ENCODE peak calls at places on chromosomes 11 and 22, in five cellular contexts. R, W, X, T and L are unnamed samples.

GRCh38 chr22:42644422-42645340 is 4.3 kb upstream of the ATP5MGL start:
- DNase-seq in W (no peak), X (peak; percentile 36), T (no peak), R (no peak), L (peak; percentile 91)

GRCh38 chr22:22666307-22667091 is 22.1 kb downstream of the GGTLC2 start:
- DNase-seq in T (peak; percentile 63), W (no peak), R (no peak), X (no peak), L (no peak)

GRCh38 chr11:131819845-131820244 is 449.4 kb downstream of the NTM start:
- DNase-seq in T (no peak), R (no peak), W (no peak), X (no peak), L (no peak)

GRCh38 chr11:69161117-69161407 is 5.3 kb downstream of the SMIM38 start:
- DNase-seq in R (no peak), X (no peak), W (no peak), T (no peak), L (no peak)

GRCh38 chr11:118928108-118928869 is 2.6 kb upstream of the BCL9L start:
- DNase-seq in T (peak; percentile 94), W (no peak), X (peak; percentile 92), R (peak; percentile 96), L (peak; percentile 92)

GRCh38 chr11:112025682-112026081 is 474 bp downstream of the DLAT start:
- DNase-seq in W (no peak), T (no peak), R (no peak), X (peak; percentile 35), L (no peak)

GRCh38 chr11:110032957-110033570 is 60.1 kb upstream of the ZC3H12C start:
- DNase-seq in T (no peak), W (no peak), X (no peak), R (no peak), L (no peak)

GRCh38 chr11:64101461-64101860 is 64.5 kb downstream of the MACROD1 start:
- DNase-seq in T (no peak), R (no peak), X (no peak), W (no peak), L (peak; percentile 29)

GRCh38 chr22:34992672-34993071 is 73.3 kb upstream of the ISX start:
- DNase-seq in R (no peak), T (no peak), W (no peak), X (peak; percentile 13), L (no peak)

GRCh38 chr11:346529-346928 is 22.8 kb upstream of the B4GALNT4 start:
- DNase-seq in W (no peak), T (no peak), R (no peak), X (no peak), L (no peak)

GRCh38 chr11:122983438-122984185 is 2.0 kb upstream of the BSX start:
- DNase-seq in T (no peak), X (no peak), W (no peak), R (no peak), L (no peak)

GRCh38 chr11:2926611-2927492 is 2.4 kb downstream of the PHLDA2 start:
- DNase-seq in R (no peak), X (no peak), T (no peak), W (no peak), L (peak; percentile 30)

GRCh38 chr11:109421981-109422590 is at the start of gene C11orf87:
- DNase-seq in W (no peak), T (no peak), X (peak; percentile 35), R (no peak), L (peak; percentile 28)

GRCh38 chr11:17986007-17986710 is 26.7 kb downstream of the SERGEF start:
- DNase-seq in W (no peak), R (no peak), T (no peak), X (peak; percentile 83), L (peak; percentile 80)

GRCh38 chr11:13291794-13292193 is 14.2 kb downstream of the BMAL1 start:
- DNase-seq in R (no peak), T (no peak), X (no peak), W (no peak), L (no peak)

GRCh38 chr11:128582496-128583366 is 4.6 kb downstream of the ETS1 start:
- DNase-seq in X (peak; percentile 98), R (no peak), W (peak; percentile 43), T (no peak), L (no peak)

GRCh38 chr22:36461665-36462474 is 19.6 kb downstream of the TXN2 start:
- DNase-seq in X (peak; percentile 97), W (no peak), T (no peak), R (no peak), L (no peak)

GRCh38 chr11:78192223-78192719 is 3.6 kb downstream of the USP35 start:
- DNase-seq in R (no peak), W (no peak), X (no peak), T (peak; percentile 70), L (peak; percentile 26)

GRCh38 chr11:41118521-41118920 is 340.9 kb downstream of the LRRC4C start:
- DNase-seq in W (no peak), T (no peak), X (no peak), R (no peak), L (no peak)

DNA sequence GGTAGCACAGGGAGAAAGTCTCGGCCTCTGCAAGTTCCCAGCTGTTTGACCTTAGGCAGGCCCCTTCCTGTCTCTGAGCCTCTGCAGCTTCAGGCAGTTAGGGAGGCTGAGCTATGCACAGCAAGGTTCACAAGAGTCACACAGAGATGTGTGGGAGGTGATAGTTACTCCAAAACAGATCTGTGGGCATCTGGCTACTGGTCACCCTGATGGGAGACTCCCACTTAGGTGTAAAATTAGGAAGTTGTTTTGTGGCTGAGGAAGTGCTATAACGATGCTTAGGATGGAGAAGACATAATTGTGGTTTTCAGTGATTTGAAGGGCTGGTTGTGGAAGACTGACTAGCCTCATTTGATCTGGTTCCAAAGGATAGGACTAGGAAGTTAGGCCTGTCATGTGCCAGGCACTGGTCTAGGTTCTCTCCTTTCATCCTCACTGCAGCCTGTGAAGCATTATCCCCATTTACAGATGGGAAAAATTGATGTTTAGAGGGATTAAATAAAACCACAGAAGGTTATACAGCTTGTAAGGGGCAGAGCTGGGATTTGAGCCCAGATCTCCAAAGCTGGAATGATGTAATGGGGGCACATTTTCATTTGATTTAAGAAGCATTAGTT is 13.5 kb downstream of the ACO2 start:
- DNase-seq in T (no peak), X (peak; percentile 62), W (no peak), R (no peak), L (no peak)
- H3K27ac ChIP-seq in T (peak overlapping the region; percentile 11), X (peak overlapping the region; percentile 69), W (no peak overlapping the region), R (peak overlapping the region; percentile 37), L (peak overlapping the region; percentile 23)

GRCh38 chr22:31244044-31244942 is 32.2 kb downstream of the LIMK2 start:
- DNase-seq in R (no peak), T (no peak), W (no peak), X (peak; percentile 98), L (no peak)

GRCh38 chr22:31240011-31240410 is 27.9 kb downstream of the LIMK2 start:
- DNase-seq in X (peak; percentile 48), W (no peak), R (no peak), T (no peak), L (no peak)

GRCh38 chr22:31243339-31244043 is 31.4 kb downstream of the LIMK2 start:
- DNase-seq in X (peak; percentile 85), R (no peak), W (no peak), T (no peak), L (no peak)

GRCh38 chr22:31241200-31241599 is 29.1 kb downstream of the LIMK2 start:
- DNase-seq in R (no peak), X (peak; percentile 49), W (no peak), T (no peak), L (no peak)

DNA sequence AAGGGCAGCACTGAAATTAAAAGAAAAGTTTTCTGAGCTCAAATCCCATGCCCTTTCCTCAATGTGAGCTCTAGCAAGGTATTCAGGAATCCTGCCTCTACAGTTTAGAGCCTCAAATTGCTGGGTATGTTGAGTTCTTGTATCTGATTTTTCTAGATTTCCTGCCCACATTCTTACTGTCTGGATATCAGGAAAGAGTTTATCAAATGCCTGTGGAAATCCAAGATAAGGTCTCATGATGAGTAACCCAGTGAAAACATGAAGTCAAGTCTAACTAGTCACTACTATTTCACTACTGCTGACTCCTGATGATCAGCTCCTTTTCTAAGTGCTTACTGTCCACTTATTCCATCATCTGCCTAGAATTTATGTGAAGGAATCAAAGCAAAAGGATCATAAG is 29.8 kb downstream of the LIMK2 start:
- DNase-seq in R (no peak), X (peak; percentile 93), W (no peak), T (no peak), L (no peak)
- H3K4me1 ChIP-seq in R (peaks cover 10% of the 10 kb centered on the region), X (peaks cover 10% of the 10 kb centered on the region), W (peaks cover 7% of the 10 kb centered on the region), T (peaks cover 24% of the 10 kb centered on the region), L (peaks cover 7% of the 10 kb centered on the region)

GRCh38 chr11:8060801-8061554 is 20.0 kb upstream of the TUB start:
- DNase-seq in W (no peak), R (no peak), T (peak; percentile 14), X (peak; percentile 89), L (no peak)

GRCh38 chr11:8063319-8063718 is 17.7 kb upstream of the TUB start:
- DNase-seq in T (peak; percentile 39), X (peak; percentile 22), W (no peak), R (no peak), L (peak; percentile 70)

GRCh38 chr11:8065031-8065430 is 16.0 kb upstream of the TUB start:
- DNase-seq in T (peak; percentile 20), R (no peak), X (no peak), W (no peak), L (no peak)

GRCh38 chr11:8061555-8062428 is 19.2 kb upstream of the TUB start:
- DNase-seq in T (peak; percentile 31), X (no peak), R (no peak), W (no peak), L (no peak)

DNA sequence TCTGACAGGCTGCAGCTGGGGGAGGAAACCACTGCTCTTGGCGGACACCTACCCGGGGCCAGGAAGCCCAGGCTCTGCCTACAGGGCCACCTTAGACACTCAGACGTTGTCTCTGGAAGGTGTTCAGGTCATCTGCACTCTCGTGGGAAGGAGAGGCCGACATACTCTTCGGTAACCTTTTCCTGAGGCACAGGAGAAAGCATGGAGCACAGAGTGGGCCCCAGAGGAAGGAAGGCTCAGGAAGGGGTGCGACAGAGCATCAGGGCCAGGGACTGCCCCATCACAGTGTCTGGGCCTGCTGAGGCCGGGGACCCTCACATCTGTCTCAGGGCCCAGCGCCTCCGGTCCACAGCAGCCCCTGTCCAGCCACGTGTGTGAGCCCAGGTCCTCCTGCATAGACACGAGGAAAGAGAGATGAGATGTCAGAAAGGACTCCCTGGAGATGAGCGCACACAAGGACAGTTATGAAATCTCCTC is 18.2 kb upstream of the TUB start:
- DNase-seq in W (no peak), T (peak; percentile 23), X (no peak), R (no peak), L (no peak)
- H3K27ac ChIP-seq in W (no peak overlapping the region), T (no peak overlapping the region), X (no peak overlapping the region), R (peak overlapping the region; percentile 34), L (peak overlapping the region; percentile 19)

GRCh38 chr22:46104170-46104880 is 46.0 kb upstream of the PPARA start:
- DNase-seq in T (peak; percentile 74), X (peak; percentile 61), W (no peak), R (no peak), L (peak; percentile 80)

GRCh38 chr22:46102752-46103151 is 47.6 kb upstream of the PPARA start:
- DNase-seq in R (no peak), T (no peak), X (peak; percentile 67), W (no peak), L (no peak)

GRCh38 chr22:46103181-46103580 is 47.1 kb upstream of the PPARA start:
- DNase-seq in R (no peak), T (no peak), W (no peak), X (no peak), L (no peak)

GRCh38 chr22:46104881-46105493 is 45.3 kb upstream of the PPARA start:
- DNase-seq in R (no peak), T (no peak), X (peak; percentile 59), W (no peak), L (no peak)

GRCh38 chr22:46103664-46104063 is 46.7 kb upstream of the PPARA start:
- DNase-seq in T (no peak), W (no peak), X (no peak), R (no peak), L (no peak)
- H3K4me1 ChIP-seq in T (peaks cover 69% of the 10 kb centered on the region), W (no peaks in the 10 kb centered on the region), X (peaks cover 55% of the 10 kb centered on the region), R (peaks cover 100% of the 10 kb centered on the region), L (peaks cover 26% of the 10 kb centered on the region)

GRCh38 chr22:31628969-31629723 is 32.9 kb downstream of the PISD start:
- DNase-seq in R (no peak), W (no peak), X (no peak), T (no peak), L (no peak)
- H3K27ac ChIP-seq in R (peak overlapping the region; percentile 87), W (no peak overlapping the region), X (no peak overlapping the region), T (no peak overlapping the region), L (no peak overlapping the region)